ENCODE peak calls at places on chromosome 1, in eight cellular contexts. Y is astrocyte of the cerebellum, H is kidney, B is stomach, L is type B pancreatic cell, Q is lower lobe of right lung, R is glutamatergic neuron, M is mammary epithelial cell. U is an unnamed sample.

GRCh38 chr1:248421384-248421783 is 18.5 kb downstream of the OR2T1 start:
- DNase-seq in L (no peak), R (no peak), Y (no peak), B (no peak), M (peak; percentile 19), Q (no peak), H (no peak), U (no peak)

GRCh38 chr1:204716687-204717086 is 31.1 kb upstream of the LRRN2 start:
- DNase-seq in B (no peak), M (no peak), H (no peak), Y (no peak), Q (no peak), R (no peak), L (no peak), U (no peak)

GRCh38 chr1:173048629-173049326 is 2.0 kb downstream of the TNFSF18 start:
- DNase-seq in M (peak; percentile 62), B (no peak), Q (no peak), Y (no peak), H (no peak), R (no peak), L (no peak), U (no peak)

GRCh38 chr1:240031414-240031813 is 60.3 kb upstream of the FMN2 start:
- DNase-seq in H (no peak), M (no peak), L (no peak), Q (no peak), R (no peak), B (no peak), Y (no peak), U (no peak)

GRCh38 chr1:51897699-51898031 is 19.1 kb upstream of the NRDC start:
- DNase-seq in M (peak; percentile 81), R (no peak), H (no peak), B (no peak), Y (peak; percentile 40), Q (no peak), L (no peak), U (no peak)

GRCh38 chr1:196608401-196609113 is at the start of gene KCNT2:
- DNase-seq in Q (peak; percentile 53), Y (peak; percentile 36), M (no peak), B (peak; percentile 25), H (peak; percentile 85), R (peak; percentile 95), L (peak; percentile 84), U (peak; percentile 36)

GRCh38 chr1:151846686-151847227 is 6.8 kb downstream of the THEM5 start:
- DNase-seq in R (no peak), M (no peak), B (no peak), Y (no peak), Q (no peak), H (no peak), L (no peak), U (no peak)

GRCh38 chr1:200739499-200740290 is 1.0 kb downstream of the CAMSAP2 start:
- DNase-seq in R (no peak), H (no peak), M (peak; percentile 36), Q (peak; percentile 58), B (peak; percentile 38), L (no peak), Y (peak; percentile 6), U (no peak)

GRCh38 chr1:113456967-113457366 is 66.7 kb downstream of the MAGI3 start:
- DNase-seq in L (no peak), Y (peak; percentile 96), B (peak; percentile 40), M (peak; percentile 91), Q (no peak), H (no peak), R (no peak), U (no peak)

GRCh38 chr1:96416111-96416595 is 305.4 kb upstream of the PTBP2 start:
- DNase-seq in L (no peak), Y (peak; percentile 97), Q (no peak), H (no peak), M (peak; percentile 97), R (no peak), B (no peak), U (no peak)

GRCh38 chr1:25809283-25809926 is 9.4 kb downstream of the SELENON start:
- DNase-seq in B (peak; percentile 53), M (no peak), Y (no peak), Q (no peak), L (no peak), R (no peak), H (peak; percentile 77), U (no peak)

GRCh38 chr1:25808481-25809244 is 8.7 kb downstream of the SELENON start:
- DNase-seq in H (peak; percentile 74), L (no peak), R (no peak), B (no peak), Q (no peak), M (no peak), Y (no peak), U (no peak)

GRCh38 chr1:25810341-25811299 is 9.1 kb upstream of the MTFR1L start:
- DNase-seq in B (peak; percentile 79), R (peak; percentile 92), Y (no peak), H (peak; percentile 87), M (no peak), Q (peak; percentile 84), L (peak; percentile 87), U (peak; percentile 59)

GRCh38 chr1:25811384-25812082 is 8.2 kb upstream of the MTFR1L start:
- DNase-seq in R (no peak), B (no peak), H (peak; percentile 74), L (no peak), M (no peak), Y (no peak), Q (no peak), U (no peak)

GRCh38 chr1:25809929-25810328 is 9.8 kb upstream of the MTFR1L start:
- DNase-seq in Q (no peak), B (no peak), R (no peak), H (peak; percentile 69), Y (no peak), M (no peak), L (no peak), U (no peak)
- TF ChIP-seq CTCF in Q (no peak), B (no peak), R (no peak), H (no peak), Y (no peak), M (no peak), L (no peak), U (no peak)

GRCh38 chr1:92315766-92316413 is 17.0 kb downstream of the RPAP2 start:
- DNase-seq in M (no peak), Y (no peak), L (no peak), H (no peak), Q (no peak), B (no peak), R (no peak), U (no peak)

GRCh38 chr1:92306020-92306419 is 7.2 kb downstream of the RPAP2 start:
- DNase-seq in R (no peak), M (no peak), H (no peak), B (no peak), Q (no peak), L (no peak), Y (no peak), U (no peak)

GRCh38 chr1:92307980-92308379 is 9.1 kb downstream of the RPAP2 start:
- DNase-seq in H (no peak), M (no peak), B (no peak), Q (no peak), L (no peak), Y (no peak), R (no peak), U (no peak)

GRCh38 chr1:92314024-92314423 is 15.2 kb downstream of the RPAP2 start:
- DNase-seq in M (no peak), R (no peak), Y (no peak), L (no peak), Q (no peak), B (no peak), H (no peak), U (no peak)

GRCh38 chr1:92310185-92310597 is 11.3 kb downstream of the RPAP2 start:
- DNase-seq in R (no peak), Y (peak; percentile 9), M (peak; percentile 16), Q (no peak), L (no peak), B (no peak), H (no peak), U (no peak)
- TF ChIP-seq CTCF in R (peak; percentile 74), Y (peak; percentile 31), M (peak; percentile 56), Q (peak; percentile 53), L (peak; percentile 77), B (peak; percentile 25), H (peak; percentile 31), U (peak; percentile 55)

GRCh38 chr1:229781453-229781852 is 155.4 kb downstream of the URB2 start:
- DNase-seq in R (peak; percentile 76), H (no peak), Y (no peak), Q (peak; percentile 66), M (no peak), B (peak; percentile 71), L (no peak), U (no peak)
- TF ChIP-seq CTCF in R (no peak), H (peak; percentile 12), Y (no peak), Q (peak; percentile 35), M (peak; percentile 53), B (no peak), L (no peak), U (no peak)

GRCh38 chr1:224700915-224701531 is 84.9 kb downstream of the CNIH3 start:
- DNase-seq in Y (no peak), R (no peak), M (no peak), Q (no peak), B (no peak), L (no peak), H (no peak), U (no peak)
- TF ChIP-seq CTCF in Y (peak; percentile 36), R (peak; percentile 39), M (peak; percentile 55), Q (peak; percentile 20), B (no peak), L (peak; percentile 56), H (no peak), U (peak; percentile 62)

GRCh38 chr1:65623895-65624294 is 168.8 kb upstream of the PDE4B start:
- DNase-seq in B (no peak), Y (no peak), H (no peak), M (no peak), Q (no peak), L (no peak), R (no peak), U (no peak)
- TF ChIP-seq CTCF in B (no peak), Y (no peak), H (no peak), M (no peak), Q (no peak), L (no peak), R (no peak), U (no peak)